ENCODE peak calls at places on chromosomes 2 and 18, in six cellular contexts. M is left cardiac atrium; U is fibroblast of lung; Z is activated T-helper 1 cell treated with anti-CD3 and anti-CD28 coated beads, Interleukin-2, amount 50 U/mL, for 16 hours; H is iPS DF 19.7; E is neural progenitor cell. V is an unnamed sample.
A peak's percentile ranks its signal among the peaks of the same experiment; 100 is the strongest.

GRCh38 chr2:18339326-18339725 is 221.1 kb downstream of the RDH14 start:
- DNase-seq in M (no peak), U (peak; percentile 75), Z (no peak), H (no peak), E (no peak), V (no peak)

GRCh38 chr2:37683926-37684780 is 12.7 kb upstream of the CDC42EP3 start:
- DNase-seq in M (no peak), U (no peak), Z (no peak), H (no peak), E (no peak), V (no peak)

GRCh38 chr2:197294260-197294659 is 16.3 kb downstream of the ANKRD44 start:
- DNase-seq in M (no peak), U (no peak), Z (no peak), H (no peak), E (no peak), V (no peak)

GRCh38 chr18:3816601-3817363 is 366.8 kb downstream of the TGIF1 start:
- DNase-seq in M (no peak), U (peak; percentile 100), Z (no peak), H (no peak), E (no peak), V (no peak)

GRCh38 chr2:170148161-170148560 is 29.8 kb upstream of the MYO3B start:
- DNase-seq in M (no peak), U (peak; percentile 53), Z (no peak), H (no peak), E (no peak), V (no peak)

GRCh38 chr18:54215069-54215468 is 9.4 kb downstream of the MBD2 start:
- DNase-seq in M (no peak), U (peak; percentile 76), Z (no peak), H (no peak), E (no peak), V (no peak)

GRCh38 chr2:140654565-140654964 is 1476.3 kb downstream of the LRP1B start:
- DNase-seq in M (no peak), U (peak; percentile 73), Z (no peak), H (no peak), E (no peak), V (no peak)

GRCh38 chr2:61898810-61899209 is 6.7 kb upstream of the COMMD1 start:
- DNase-seq in M (no peak), U (peak; percentile 31), Z (no peak), H (no peak), E (no peak), V (no peak)

GRCh38 chr2:205614965-205615364 is 67.3 kb upstream of the NRP2 start:
- DNase-seq in M (no peak), U (no peak), Z (no peak), H (no peak), E (no peak), V (no peak)

GRCh38 chr18:13260927-13261471 is 42.4 kb downstream of the LDLRAD4 start:
- DNase-seq in M (no peak), U (no peak), Z (no peak), H (no peak), E (no peak), V (no peak)

GRCh38 chr18:3623769-3624545 is 174.0 kb downstream of the TGIF1 start:
- DNase-seq in M (peak; percentile 85), U (peak; percentile 96), Z (no peak), H (no peak), E (peak; percentile 93), V (no peak)

GRCh38 chr2:72139871-72140620 is 7.6 kb downstream of the CYP26B1 start:
- DNase-seq in M (no peak), U (no peak), Z (no peak), H (no peak), E (no peak), V (no peak)

GRCh38 chr2:5696351-5696740 is 4.2 kb downstream of the SOX11 start:
- DNase-seq in M (no peak), U (peak; percentile 36), Z (no peak), H (no peak), E (peak; percentile 60), V (no peak)

GRCh38 chr18:778194-779007 is 33.6 kb downstream of the YES1 start:
- DNase-seq in M (no peak), U (peak; percentile 37), Z (no peak), H (no peak), E (no peak), V (no peak)

GRCh38 chr18:10139783-10140410 is 226.1 kb downstream of the VAPA start:
- DNase-seq in M (no peak), U (peak; percentile 28), Z (no peak), H (no peak), E (no peak), V (no peak)

GRCh38 chr2:160257742-160258577 is 57.9 kb upstream of the ITGB6 start:
- DNase-seq in M (no peak), U (no peak), Z (no peak), H (no peak), E (no peak), V (no peak)

GRCh38 chr2:166375736-166376487 is at the start of gene SCN9A:
- DNase-seq in M (peak; percentile 64), U (peak; percentile 81), Z (no peak), H (peak; percentile 79), E (peak; percentile 94), V (peak; percentile 25)

GRCh38 chr2:229164545-229165249 is 106.4 kb downstream of the PID1 start:
- DNase-seq in M (no peak), U (peak; percentile 26), Z (no peak), H (no peak), E (peak; percentile 7), V (no peak)

GRCh38 chr2:152920846-152921245 is 202.4 kb downstream of the ARL6IP6 start:
- DNase-seq in M (no peak), U (no peak), Z (no peak), H (no peak), E (no peak), V (no peak)

GRCh38 chr2:166180951-166181812 is 53.4 kb upstream of the SCN1A start:
- DNase-seq in M (peak; percentile 26), U (peak; percentile 54), Z (no peak), H (peak; percentile 9), E (peak; percentile 64), V (peak; percentile 27)

GRCh38 chr2:122145805-122146204 is 390.4 kb downstream of the TSN start:
- DNase-seq in M (no peak), U (no peak), Z (no peak), H (no peak), E (no peak), V (no peak)

GRCh38 chr2:26957524-26957923 is 12.9 kb upstream of the MAPRE3 start:
- DNase-seq in M (no peak), U (no peak), Z (no peak), H (no peak), E (no peak), V (no peak)

GRCh38 chr2:73004889-73005596 is 66.5 kb downstream of the SFXN5 start:
- DNase-seq in M (no peak), U (no peak), Z (no peak), H (no peak), E (no peak), V (no peak)

GRCh38 chr18:37869051-37869450 is 303.5 kb upstream of the CELF4 start:
- DNase-seq in M (no peak), U (no peak), Z (no peak), H (no peak), E (no peak), V (no peak)

GRCh38 chr2:211132046-211132445 is 575.6 kb downstream of the CPS1 start:
- DNase-seq in M (no peak), U (no peak), Z (no peak), H (no peak), E (no peak), V (no peak)

GRCh38 chr2:20365249-20365817 is 14.7 kb upstream of the PUM2 start:
- DNase-seq in M (no peak), U (peak; percentile 60), Z (no peak), H (no peak), E (no peak), V (no peak)

GRCh38 chr2:191366199-191366598 is 121.0 kb downstream of the MYO1B start:
- DNase-seq in M (no peak), U (peak; percentile 49), Z (no peak), H (no peak), E (no peak), V (no peak)